ENCODE peak calls at places on chromosome 6, in eight cellular contexts. One of them, this sample, is unnamed.

GRCh38 chr6:2793491-2794151 is 28.4 kb downstream of the WRNIP1 start:
- DNase-seq in breast epithelium: no peak
- DNase-seq in uterus: no peak
- DNase-seq in stomach: peak
- DNase-seq in ovary: no peak
- DNase-seq in IMR-90: no peak
- DNase-seq in HepG2: no peak
- DNase-seq in K562: no peak
- DNase-seq in this sample: no peak

GRCh38 chr6:129115491-129115890 is 232.6 kb downstream of the LAMA2 start:
- DNase-seq in K562: no peak
- DNase-seq in ovary: no peak
- DNase-seq in IMR-90: no peak
- DNase-seq in uterus: no peak
- DNase-seq in HepG2: no peak
- DNase-seq in breast epithelium: no peak
- DNase-seq in stomach: no peak
- DNase-seq in this sample: no peak

GRCh38 chr6:72720464-72720863 is 98.6 kb downstream of the KCNQ5 start:
- DNase-seq in breast epithelium: no peak
- DNase-seq in uterus: no peak
- DNase-seq in ovary: no peak
- DNase-seq in IMR-90: peak
- DNase-seq in K562: no peak
- DNase-seq in stomach: no peak
- DNase-seq in HepG2: no peak
- DNase-seq in this sample: no peak

GRCh38 chr6:56347526-56347925 is 100.1 kb upstream of the COL21A1 start:
- DNase-seq in K562: no peak
- DNase-seq in HepG2: no peak
- DNase-seq in IMR-90: peak
- DNase-seq in breast epithelium: no peak
- DNase-seq in stomach: no peak
- DNase-seq in ovary: no peak
- DNase-seq in uterus: no peak
- DNase-seq in this sample: no peak

GRCh38 chr6:156154896-156155295 is 622.3 kb upstream of the ARID1B start:
- DNase-seq in K562: no peak
- DNase-seq in uterus: no peak
- DNase-seq in stomach: no peak
- DNase-seq in HepG2: no peak
- DNase-seq in breast epithelium: no peak
- DNase-seq in ovary: no peak
- DNase-seq in IMR-90: peak
- DNase-seq in this sample: no peak

GRCh38 chr6:149862901-149863595 is 1.1 kb downstream of the LRP11 start:
- DNase-seq in breast epithelium: peak
- DNase-seq in ovary: peak
- DNase-seq in HepG2: peak
- DNase-seq in stomach: peak
- DNase-seq in IMR-90: peak
- DNase-seq in uterus: peak
- DNase-seq in K562: peak
- DNase-seq in this sample: peak

GRCh38 chr6:21752054-21752811 is 158.7 kb downstream of the SOX4 start:
- DNase-seq in stomach: no peak
- DNase-seq in K562: no peak
- DNase-seq in breast epithelium: no peak
- DNase-seq in IMR-90: no peak
- DNase-seq in HepG2: no peak
- DNase-seq in ovary: no peak
- DNase-seq in uterus: no peak
- DNase-seq in this sample: no peak

GRCh38 chr6:47138046-47138445 is 95.9 kb upstream of the ADGRF1 start:
- DNase-seq in HepG2: no peak
- DNase-seq in K562: no peak
- DNase-seq in ovary: no peak
- DNase-seq in uterus: no peak
- DNase-seq in stomach: no peak
- DNase-seq in breast epithelium: no peak
- DNase-seq in IMR-90: peak
- DNase-seq in this sample: no peak

GRCh38 chr6:52253494-52253893 is 9.2 kb upstream of the IL17F start:
- DNase-seq in uterus: no peak
- DNase-seq in ovary: no peak
- DNase-seq in K562: no peak
- DNase-seq in stomach: no peak
- DNase-seq in breast epithelium: no peak
- DNase-seq in IMR-90: no peak
- DNase-seq in HepG2: no peak
- DNase-seq in this sample: no peak

GRCh38 chr6:156778615-156779205 is 1.5 kb downstream of the ARID1B start:
- DNase-seq in uterus: peak
- DNase-seq in IMR-90: no peak
- DNase-seq in ovary: peak
- DNase-seq in K562: peak
- DNase-seq in breast epithelium: peak
- DNase-seq in HepG2: peak
- DNase-seq in stomach: peak
- DNase-seq in this sample: no peak

GRCh38 chr6:169571123-169571962 is 130.5 kb downstream of the WDR27 start:
- DNase-seq in HepG2: peak
- DNase-seq in uterus: no peak
- DNase-seq in K562: no peak
- DNase-seq in IMR-90: peak
- DNase-seq in ovary: no peak
- DNase-seq in breast epithelium: no peak
- DNase-seq in stomach: no peak
- DNase-seq in this sample: peak

GRCh38 chr6:18221288-18221615 is 43.1 kb downstream of the DEK start:
- DNase-seq in HepG2: no peak
- DNase-seq in breast epithelium: no peak
- DNase-seq in uterus: no peak
- DNase-seq in stomach: no peak
- DNase-seq in ovary: no peak
- DNase-seq in IMR-90: no peak
- DNase-seq in K562: no peak
- DNase-seq in this sample: no peak
- TF ChIP-seq POLR2A in HepG2: no peak
- TF ChIP-seq POLR2A in breast epithelium: no peak
- TF ChIP-seq POLR2A in uterus: no peak
- TF ChIP-seq POLR2A in stomach: no peak
- TF ChIP-seq POLR2A in ovary: no peak
- TF ChIP-seq POLR2A in IMR-90: no peak
- TF ChIP-seq POLR2A in K562: peak
- TF ChIP-seq POLR2A in this sample: no peak

DNA sequence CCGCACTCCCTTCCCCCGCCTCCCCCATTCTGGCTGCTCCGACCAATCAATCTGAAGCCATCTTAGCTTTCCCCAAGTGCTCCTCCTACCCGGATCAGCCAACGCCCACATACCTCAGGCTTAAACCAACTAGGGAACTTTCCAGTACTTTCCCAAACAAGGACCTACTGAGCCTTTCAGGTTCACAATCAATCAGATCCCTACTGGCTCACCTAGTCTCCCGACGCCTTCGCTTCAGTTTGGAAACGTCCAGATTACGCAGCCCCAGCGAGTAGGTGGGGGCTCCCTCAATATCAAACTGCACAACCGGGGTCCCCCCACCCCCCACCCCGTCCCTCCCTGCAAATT is 432 bp downstream of the HSPA1L start:
- DNase-seq in stomach: peak
- DNase-seq in uterus: peak
- DNase-seq in IMR-90: peak
- DNase-seq in HepG2: peak
- DNase-seq in K562: peak
- DNase-seq in breast epithelium: peak
- DNase-seq in ovary: peak
- DNase-seq in this sample: peak
- TF ChIP-seq POLR2A in stomach: no peak
- TF ChIP-seq POLR2A in uterus: peak
- TF ChIP-seq POLR2A in IMR-90: no peak
- TF ChIP-seq POLR2A in HepG2: peak
- TF ChIP-seq POLR2A in K562: no peak
- TF ChIP-seq POLR2A in breast epithelium: peak
- TF ChIP-seq POLR2A in ovary: peak
- TF ChIP-seq POLR2A in this sample: peak

GRCh38 chr6:168000198-168001036 is 2.9 kb downstream of the KIF25 start:
- DNase-seq in uterus: no peak
- DNase-seq in ovary: no peak
- DNase-seq in K562: no peak
- DNase-seq in HepG2: no peak
- DNase-seq in IMR-90: no peak
- DNase-seq in breast epithelium: no peak
- DNase-seq in stomach: no peak
- DNase-seq in this sample: no peak
- TF ChIP-seq POLR2A in uterus: no peak
- TF ChIP-seq POLR2A in ovary: no peak
- TF ChIP-seq POLR2A in K562: no peak
- TF ChIP-seq POLR2A in HepG2: no peak
- TF ChIP-seq POLR2A in IMR-90: no peak
- TF ChIP-seq POLR2A in breast epithelium: no peak
- TF ChIP-seq POLR2A in stomach: no peak
- TF ChIP-seq POLR2A in this sample: no peak

GRCh38 chr6:32843979-32844838 is at the start of gene PSMB8:
- DNase-seq in breast epithelium: peak
- DNase-seq in uterus: peak
- DNase-seq in ovary: peak
- DNase-seq in K562: peak
- DNase-seq in IMR-90: peak
- DNase-seq in HepG2: peak
- DNase-seq in stomach: peak
- DNase-seq in this sample: peak
- TF ChIP-seq POLR2A in breast epithelium: peak
- TF ChIP-seq POLR2A in uterus: peak
- TF ChIP-seq POLR2A in ovary: peak
- TF ChIP-seq POLR2A in K562: no peak
- TF ChIP-seq POLR2A in IMR-90: peak
- TF ChIP-seq POLR2A in HepG2: peak
- TF ChIP-seq POLR2A in stomach: peak
- TF ChIP-seq POLR2A in this sample: peak

GRCh38 chr6:28264834-28265401 is 2.0 kb upstream of the ZSCAN26 start:
- DNase-seq in K562: peak
- DNase-seq in stomach: no peak
- DNase-seq in HepG2: no peak
- DNase-seq in uterus: no peak
- DNase-seq in breast epithelium: no peak
- DNase-seq in IMR-90: peak
- DNase-seq in ovary: no peak
- DNase-seq in this sample: no peak

GRCh38 chr6:28269492-28269891 is 2.5 kb downstream of the ZSCAN26 start:
- DNase-seq in K562: peak
- DNase-seq in IMR-90: peak
- DNase-seq in stomach: no peak
- DNase-seq in HepG2: no peak
- DNase-seq in ovary: no peak
- DNase-seq in uterus: no peak
- DNase-seq in breast epithelium: no peak
- DNase-seq in this sample: peak

GRCh38 chr6:28266563-28266961 is 381 bp upstream of the ZSCAN26 start:
- DNase-seq in breast epithelium: no peak
- DNase-seq in uterus: no peak
- DNase-seq in K562: no peak
- DNase-seq in stomach: no peak
- DNase-seq in IMR-90: no peak
- DNase-seq in HepG2: no peak
- DNase-seq in ovary: no peak
- DNase-seq in this sample: no peak

GRCh38 chr6:28267695-28268059 is 734 bp downstream of the ZSCAN26 start:
- DNase-seq in K562: no peak
- DNase-seq in HepG2: no peak
- DNase-seq in stomach: no peak
- DNase-seq in ovary: no peak
- DNase-seq in breast epithelium: no peak
- DNase-seq in uterus: no peak
- DNase-seq in IMR-90: no peak
- DNase-seq in this sample: no peak

DNA sequence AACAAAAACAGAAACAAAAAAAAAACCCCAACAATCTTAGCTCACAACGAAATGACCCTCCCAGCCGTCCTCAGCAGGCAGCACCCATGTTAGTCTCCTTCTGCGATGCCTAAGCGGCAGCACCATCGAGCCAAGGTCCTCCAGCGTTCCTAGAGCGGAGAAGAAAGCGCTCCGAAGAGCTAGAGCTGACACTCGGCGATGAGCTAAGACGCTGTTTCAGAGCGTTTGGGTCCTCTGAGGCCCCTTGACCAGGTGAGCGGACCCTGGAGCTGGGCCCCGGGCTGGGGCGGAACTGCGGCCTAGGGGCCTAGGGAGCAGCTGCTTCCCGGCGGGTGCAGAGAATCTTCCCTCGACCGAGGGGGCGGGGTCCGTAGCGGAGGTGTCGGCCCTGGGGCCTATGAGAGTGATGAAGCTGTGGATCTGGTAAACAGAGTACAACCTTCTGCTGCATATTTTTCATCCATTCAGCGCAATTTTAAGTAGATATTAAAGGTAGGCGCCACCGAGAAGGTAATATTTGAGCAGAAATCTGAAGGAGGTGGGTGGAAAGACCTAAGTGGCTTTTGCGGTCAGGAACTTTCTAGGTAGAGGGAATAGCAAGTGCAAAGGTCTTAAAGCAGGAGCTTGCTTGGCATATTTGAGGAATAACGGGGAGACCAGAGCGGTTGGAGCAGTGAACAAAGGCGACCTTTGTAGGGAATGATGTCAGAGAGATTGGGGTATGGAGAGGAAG is at the start of gene ZSCAN26:
- DNase-seq in stomach: peak
- DNase-seq in breast epithelium: peak
- DNase-seq in IMR-90: peak
- DNase-seq in uterus: peak
- DNase-seq in K562: peak
- DNase-seq in ovary: peak
- DNase-seq in HepG2: peak
- DNase-seq in this sample: peak
- TF ChIP-seq POLR2A in stomach: no peak
- TF ChIP-seq POLR2A in breast epithelium: no peak
- TF ChIP-seq POLR2A in IMR-90: peak
- TF ChIP-seq POLR2A in uterus: peak
- TF ChIP-seq POLR2A in K562: peak
- TF ChIP-seq POLR2A in ovary: peak
- TF ChIP-seq POLR2A in HepG2: peak
- TF ChIP-seq POLR2A in this sample: peak

GRCh38 chr6:7696061-7696460 is 29.8 kb upstream of the BMP6 start:
- DNase-seq in IMR-90: no peak
- DNase-seq in K562: no peak
- DNase-seq in HepG2: no peak
- DNase-seq in uterus: no peak
- DNase-seq in stomach: no peak
- DNase-seq in breast epithelium: no peak
- DNase-seq in ovary: no peak
- DNase-seq in this sample: no peak
- TF ChIP-seq POLR2A in IMR-90: no peak
- TF ChIP-seq POLR2A in K562: no peak
- TF ChIP-seq POLR2A in HepG2: no peak
- TF ChIP-seq POLR2A in uterus: no peak
- TF ChIP-seq POLR2A in stomach: no peak
- TF ChIP-seq POLR2A in breast epithelium: no peak
- TF ChIP-seq POLR2A in ovary: no peak
- TF ChIP-seq POLR2A in this sample: no peak